ENCODE peak calls at places on chromosomes 2 and 18, in five cellular contexts. Y is SJSA1, D is tibial nerve, N is MM.1S, H is upper lobe of right lung. K is an unnamed sample.
A peak's percentile ranks its signal among the peaks of the same experiment; 100 is the strongest.

GRCh38 chr2:72483346-72483745 is 335.7 kb upstream of the CYP26B1 start:
- DNase-seq in H (no peak), Y (no peak), D (no peak), N (no peak), K (no peak)

GRCh38 chr2:215621389-215621788 is 185.5 kb upstream of the FN1 start:
- DNase-seq in N (no peak), Y (no peak), D (no peak), H (no peak), K (no peak)

GRCh38 chr2:75410702-75411101 is 150.0 kb downstream of the EVA1A start:
- DNase-seq in Y (no peak), H (no peak), N (no peak), D (no peak), K (no peak)

GRCh38 chr2:238974510-238975166 is 126.8 kb downstream of the TWIST2 start:
- DNase-seq in N (no peak), Y (peak; percentile 91), H (no peak), D (no peak), K (no peak)

GRCh38 chr2:238280083-238280816 is 8.2 kb downstream of the PER2 start:
- DNase-seq in D (no peak), N (no peak), Y (no peak), H (no peak), K (no peak)

GRCh38 chr2:84285056-84285747 is 173.9 kb downstream of the SUCLG1 start:
- DNase-seq in D (no peak), H (no peak), N (no peak), Y (no peak), K (no peak)

GRCh38 chr18:12744103-12744502 is 41.3 kb downstream of the PSMG2 start:
- DNase-seq in Y (no peak), D (no peak), N (peak; percentile 66), H (no peak), K (no peak)

GRCh38 chr2:225326969-225327368 is 72.5 kb upstream of the NYAP2 start:
- DNase-seq in Y (no peak), H (no peak), N (no peak), D (no peak), K (no peak)

GRCh38 chr18:38698108-38698507 is 1132.5 kb upstream of the CELF4 start:
- DNase-seq in Y (no peak), D (no peak), H (no peak), N (no peak), K (no peak)

GRCh38 chr2:65595641-65596040 is 163.2 kb upstream of the SPRED2 start:
- DNase-seq in D (no peak), N (no peak), H (no peak), Y (no peak), K (no peak)

DNA sequence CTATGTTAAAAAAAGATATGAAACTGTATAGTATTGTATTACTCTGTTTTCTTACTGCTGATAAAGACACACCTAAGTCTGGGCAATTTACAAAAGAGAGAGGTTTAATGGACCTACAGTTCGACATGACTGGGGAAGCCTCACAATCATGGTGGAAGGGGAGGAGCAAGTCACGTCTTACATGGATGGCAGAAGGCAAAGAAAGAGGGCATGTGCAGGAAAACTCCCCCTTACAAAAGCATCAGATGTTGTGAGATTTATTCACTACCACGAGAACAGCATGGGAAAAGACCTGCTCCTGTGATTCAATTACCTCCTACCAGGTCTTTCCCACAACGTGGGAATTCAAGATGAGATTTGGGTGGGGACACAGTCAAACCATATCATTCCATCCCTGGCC is 57.0 kb downstream of the NCOA1 start:
- DNase-seq in N (no peak), Y (no peak), H (no peak), D (no peak), K (no peak)
- H3K27ac ChIP-seq in N (no peak overlapping the region), Y (no peak overlapping the region), H (no peak overlapping the region), D (no peak overlapping the region), K (no peak overlapping the region)

GRCh38 chr2:129893244-129893643 is 86.2 kb upstream of the RAB6C start:
- DNase-seq in Y (no peak), H (peak; percentile 36), D (no peak), N (no peak), K (no peak)
- H3K27me3 ChIP-seq in Y (peaks cover 8% of the 10 kb centered on the region), H (peaks cover 6% of the 10 kb centered on the region), D (no peaks in the 10 kb centered on the region), N (no peaks in the 10 kb centered on the region), K (no peaks in the 10 kb centered on the region)

DNA sequence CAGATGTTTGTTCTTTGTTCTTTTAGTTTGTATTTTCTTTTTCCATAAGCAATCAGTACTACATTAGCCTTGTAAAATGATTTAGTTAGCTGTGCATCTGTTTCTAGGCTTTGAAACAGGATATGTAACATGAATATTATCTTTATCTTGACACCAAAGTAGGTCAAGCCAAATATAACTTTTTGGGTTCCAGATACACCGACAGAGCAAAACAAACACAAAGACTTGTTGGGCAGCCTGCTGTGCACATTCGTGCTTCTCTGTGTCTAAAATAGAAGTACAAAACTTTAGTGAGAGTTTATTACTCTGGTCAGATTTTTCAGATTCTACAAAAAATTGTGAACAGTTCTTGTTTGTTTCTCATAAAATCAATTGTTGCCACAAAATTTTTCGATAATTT is 1059.3 kb upstream of the GYPC start:
- DNase-seq in H (no peak), D (no peak), N (peak; percentile 56), Y (no peak), K (no peak)
- H3K9me3 ChIP-seq in H (no peaks in the 10 kb centered on the region), D (no peaks in the 10 kb centered on the region), N (no peaks in the 10 kb centered on the region), Y (no peaks in the 10 kb centered on the region), K (no peaks in the 10 kb centered on the region)

GRCh38 chr2:230722207-230722606 is 9.6 kb downstream of the CAB39 start:
- DNase-seq in Y (no peak), N (no peak), D (no peak), H (no peak), K (no peak)
- H3K27ac ChIP-seq in Y (no peak overlapping the region), N (no peak overlapping the region), D (no peak overlapping the region), H (no peak overlapping the region), K (no peak overlapping the region)